ENCODE peak calls at places on chromosomes 13 and 19, in five cellular contexts. Z is tibial nerve, W is brain microvascular endothelial cell, Q is tibial artery, I is testis. O is an unnamed sample.

GRCh38 chr13:23378009-23378632 is 55.4 kb downstream of the SACS start:
- DNase-seq in Z (peak; percentile 38), Q (peak; percentile 68), I (no peak), W (peak; percentile 89), O (peak; percentile 97)

GRCh38 chr19:41323023-41323422 is 13.1 kb downstream of the CCDC97 start:
- DNase-seq in I (peak; percentile 56), Q (no peak), Z (no peak), W (peak; percentile 72), O (no peak)

GRCh38 chr13:37226966-37227365 is 121.5 kb upstream of the CSNK1A1L start:
- DNase-seq in Z (no peak), W (peak; percentile 69), I (no peak), Q (no peak), O (no peak)

GRCh38 chr19:39238944-39239343 is 5.9 kb downstream of the IFNL3 start:
- DNase-seq in Q (no peak), I (no peak), W (no peak), Z (no peak), O (no peak)

GRCh38 chr19:49359851-49360845 is 2.1 kb downstream of the TEAD2 start:
- DNase-seq in W (no peak), I (no peak), Z (no peak), Q (no peak), O (no peak)

GRCh38 chr13:27813826-27814225 is 21.5 kb downstream of the GSX1 start:
- DNase-seq in Z (no peak), W (no peak), Q (no peak), I (no peak), O (no peak)

GRCh38 chr19:35271546-35271945 is 2.8 kb downstream of the USF2 start:
- DNase-seq in W (no peak), I (no peak), Q (no peak), Z (no peak), O (no peak)

GRCh38 chr13:113148940-113149503 is 9.4 kb upstream of the PROZ start:
- DNase-seq in I (no peak), W (no peak), Q (no peak), Z (no peak), O (no peak)

GRCh38 chr19:23366437-23366836 is 28.8 kb downstream of the ZNF91 start:
- DNase-seq in Z (no peak), Q (no peak), W (no peak), I (no peak), O (no peak)

GRCh38 chr13:30257433-30258099 is 49.8 kb downstream of the KATNAL1 start:
- DNase-seq in W (no peak), I (no peak), Q (no peak), Z (no peak), O (peak; percentile 13)

GRCh38 chr19:38420935-38421334 is 5.1 kb downstream of the RASGRP4 start:
- DNase-seq in Q (no peak), W (no peak), Z (no peak), I (no peak), O (no peak)

GRCh38 chr13:27970382-27971235 is 1.5 kb upstream of the CDX2 start:
- DNase-seq in W (no peak), Z (no peak), Q (peak; percentile 23), I (no peak), O (no peak)

GRCh38 chr13:66365101-66365500 is 865.0 kb downstream of the PCDH9 start:
- DNase-seq in Z (no peak), Q (no peak), I (no peak), W (no peak), O (no peak)

GRCh38 chr19:35828694-35829301 is 16.2 kb upstream of the PRODH2 start:
- DNase-seq in Q (no peak), W (peak; percentile 52), Z (peak; percentile 59), I (peak; percentile 89), O (peak; percentile 53)

GRCh38 chr13:32320528-32320927 is 5.2 kb downstream of the BRCA2 start:
- DNase-seq in I (no peak), Q (no peak), W (no peak), Z (no peak), O (no peak)

GRCh38 chr19:29667941-29668340 is 2.7 kb downstream of the PLEKHF1 start:
- DNase-seq in Q (peak; percentile 61), I (no peak), W (no peak), Z (no peak), O (no peak)

GRCh38 chr19:1839658-1840540 is 8.4 kb downstream of the REXO1 start:
- DNase-seq in Z (no peak), Q (no peak), W (no peak), I (no peak), O (no peak)

GRCh38 chr13:104832265-104832664 is 1703.2 kb downstream of the EFNB2 start:
- DNase-seq in Q (no peak), W (no peak), I (no peak), Z (no peak), O (no peak)

GRCh38 chr19:47726467-47726866 is 13.2 kb downstream of the EHD2 start:
- DNase-seq in W (no peak), Q (no peak), Z (no peak), I (no peak), O (no peak)

GRCh38 chr19:17235618-17236413 is 9.8 kb downstream of the OCEL1 start:
- DNase-seq in W (peak; percentile 33), I (peak; percentile 80), Z (no peak), Q (peak; percentile 83), O (no peak)
- TF ChIP-seq CTCF in W (peak; percentile 56), I (peak; percentile 46), Z (peak; percentile 79), Q (peak; percentile 35), O (peak; percentile 42)

GRCh38 chr19:44807652-44808462 is 1.0 kb upstream of the BCAM start:
- DNase-seq in Q (no peak), I (no peak), Z (peak; percentile 27), W (peak; percentile 2), O (no peak)

GRCh38 chr19:44810555-44811447 is 1.9 kb downstream of the BCAM start:
- DNase-seq in Z (no peak), W (no peak), I (no peak), Q (no peak), O (no peak)

GRCh38 chr19:44807162-44807561 is 1.7 kb upstream of the BCAM start:
- DNase-seq in Q (no peak), I (no peak), W (no peak), Z (no peak), O (no peak)

GRCh38 chr19:44809856-44810554 is 1.1 kb downstream of the BCAM start:
- DNase-seq in Q (peak; percentile 94), W (no peak), I (no peak), Z (no peak), O (no peak)

DNA sequence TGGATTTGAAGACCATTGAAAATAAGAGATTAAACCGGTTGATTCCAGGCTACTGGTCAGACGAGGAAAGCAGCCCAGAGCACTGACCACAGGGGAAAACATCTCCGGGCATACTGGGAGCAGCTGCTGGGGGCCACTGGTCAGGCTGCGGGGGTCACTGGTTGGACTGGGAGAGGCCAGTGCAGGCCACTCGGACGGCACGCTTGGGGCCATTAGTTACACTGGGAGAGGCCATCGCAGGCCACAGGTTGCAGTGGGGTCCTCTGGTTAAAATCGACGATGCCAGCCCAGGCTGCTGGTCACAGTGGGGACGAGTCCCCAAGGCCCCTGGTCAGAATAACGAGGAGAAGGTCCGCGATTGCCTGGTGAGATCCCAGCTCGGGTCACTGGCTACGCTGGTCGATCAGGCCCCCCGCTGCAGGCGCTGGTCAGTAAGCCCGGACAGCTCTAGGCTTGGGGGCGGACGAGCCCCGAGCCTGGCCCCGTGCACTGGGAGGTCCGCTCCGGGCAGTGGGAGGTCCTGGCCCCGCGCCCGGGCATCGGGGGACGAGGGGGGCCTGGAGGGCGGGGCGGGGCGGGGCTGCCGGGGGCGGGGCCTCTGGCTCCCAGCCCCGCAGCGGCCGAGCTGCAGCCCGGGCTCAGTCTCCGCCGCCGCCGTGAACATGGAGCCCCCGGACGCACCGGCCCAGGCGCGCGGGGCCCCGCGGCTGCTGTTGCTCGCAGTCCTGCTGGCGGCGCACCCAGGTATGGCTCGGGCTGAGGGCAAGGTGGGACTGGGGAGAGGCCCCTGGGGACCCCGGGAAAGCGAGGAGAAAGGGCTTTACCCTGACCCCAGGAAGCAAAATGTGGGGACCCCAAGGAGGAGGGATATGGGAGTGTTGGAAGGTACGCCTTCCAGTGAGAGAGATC is at the start of gene BCAM:
- DNase-seq in Q (peak; percentile 89), Z (peak; percentile 57), I (peak; percentile 85), W (no peak), O (no peak)
- H3K4me3 ChIP-seq in Q (peak within 1 kb of the TSS; percentile 72), Z (peak within 1 kb of the TSS; percentile 45), I (peak within 1 kb of the TSS; percentile 63), W (peak within 1 kb of the TSS; percentile 51), O (peak within 1 kb of the TSS; percentile 60)

DNA sequence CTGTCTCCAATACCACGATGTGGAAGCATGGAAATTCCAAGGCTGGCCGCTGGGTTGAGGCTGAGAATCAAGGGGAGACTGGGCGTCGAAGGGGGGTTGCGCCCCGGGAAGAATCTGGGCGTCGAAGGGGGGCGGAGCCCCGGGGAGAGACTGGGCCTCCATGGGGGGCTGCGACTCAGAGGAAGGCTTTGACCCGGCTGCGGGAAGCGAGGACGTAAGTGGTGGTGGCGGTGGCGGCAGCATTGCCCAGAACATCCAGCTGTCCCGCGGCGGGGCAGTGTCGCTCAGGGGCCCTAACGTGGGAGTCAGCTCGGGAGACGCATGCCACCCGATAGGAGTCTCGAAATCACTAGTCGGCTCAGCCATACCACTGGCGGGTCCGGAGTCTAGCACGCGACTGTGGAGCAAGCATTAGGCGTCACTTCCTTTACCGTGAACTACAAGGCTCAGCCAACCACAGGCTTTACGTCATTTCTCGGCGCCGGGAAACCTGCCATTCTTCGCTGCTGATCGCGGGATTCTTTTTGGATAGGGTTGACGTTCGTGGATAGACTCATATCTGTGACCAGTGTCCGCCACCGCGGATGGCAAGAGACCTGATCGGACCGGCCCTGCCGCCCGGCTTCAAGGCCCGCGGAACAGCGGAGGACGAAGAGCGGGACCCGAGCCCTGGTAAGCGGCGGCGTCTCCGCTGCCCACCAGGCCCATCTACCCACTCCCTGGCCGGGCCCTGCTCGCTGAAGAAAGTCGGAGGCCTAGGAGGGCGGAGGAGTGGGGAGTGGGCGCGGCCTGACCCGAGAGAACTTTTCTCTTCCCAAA is at the start of the genes GPALPP1 and NUFIP1:
- DNase-seq in Q (peak; percentile 94), I (peak; percentile 99), W (peak; percentile 97), Z (peak; percentile 95), O (peak; percentile 90)
- TF ChIP-seq CTCF in Q (peak; percentile 4), I (no peak), W (peak; percentile 28), Z (peak; percentile 51), O (peak; percentile 13)

DNA sequence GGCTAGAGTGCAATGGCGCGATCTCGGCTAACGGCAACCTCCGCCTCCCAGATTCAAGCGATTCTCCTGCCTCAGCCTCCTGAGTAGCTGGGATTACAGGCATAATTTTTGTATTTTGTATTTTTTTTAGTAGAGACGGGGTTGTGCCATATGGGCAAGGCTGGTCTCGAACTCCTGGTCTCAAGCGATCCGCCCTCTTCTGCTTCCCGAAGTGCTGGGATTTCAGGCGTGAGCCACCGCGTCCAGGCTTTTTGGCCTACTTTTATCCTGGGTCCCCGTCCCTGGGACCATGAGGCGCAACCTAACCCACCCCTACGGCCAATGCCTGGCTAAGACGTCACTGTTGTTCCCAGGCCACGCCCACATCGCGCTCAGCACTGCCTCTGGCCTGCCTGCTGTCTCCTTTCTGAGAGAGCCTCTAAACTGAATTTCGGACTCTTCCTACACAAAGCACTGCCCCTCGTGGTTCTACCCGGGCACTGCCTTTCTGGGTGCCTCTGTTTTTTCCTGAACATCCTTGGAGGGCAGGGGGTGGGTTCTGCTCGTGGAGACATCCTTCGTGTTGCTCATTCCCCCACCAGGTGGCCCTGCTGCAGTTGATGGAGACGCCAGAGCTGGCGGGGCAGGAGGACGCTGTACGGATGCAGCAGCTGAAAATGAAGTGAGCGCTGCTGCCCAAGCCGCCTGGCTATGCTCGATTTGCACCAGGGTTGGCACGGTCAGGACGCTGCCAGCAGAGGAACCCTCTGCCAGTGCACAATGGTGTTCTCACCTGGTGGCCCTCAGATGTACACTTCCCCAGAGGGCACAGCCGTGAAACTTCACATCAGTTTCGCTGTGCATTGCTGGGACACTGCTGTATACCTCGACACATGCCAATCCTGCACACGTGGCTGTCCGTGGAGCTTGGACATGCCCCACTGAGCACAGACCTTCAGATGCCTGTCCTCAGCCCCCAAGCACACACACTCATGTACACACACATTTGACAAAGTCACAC is 2.0 kb downstream of the REX1BD start:
- DNase-seq in I (peak; percentile 59), Z (peak; percentile 51), W (peak; percentile 56), Q (peak; percentile 85), O (peak; percentile 74)
- H3K4me3 ChIP-seq in I (no peak overlapping the region), Z (no peak overlapping the region), W (peak overlapping the region; percentile 71), Q (no peak overlapping the region), O (peak overlapping the region; percentile 82)

O was measured in astrocyte of the cerebellum.